ENCODE peak calls at places on chromosomes 1 and 21, in four cellular contexts. One of them, this sample, is unnamed.
A peak's percentile ranks its signal among the peaks of the same experiment; 100 is the strongest.

GRCh38 chr21:39315603-39316002 is 2.2 kb upstream of the BRWD1 start:
- DNase-seq in mesendoderm: no peak
- DNase-seq in H1: no peak
- DNase-seq in IMR-90: no peak
- DNase-seq in this sample: no peak

GRCh38 chr1:28249013-28249870 is 10.1 kb upstream of the SESN2 start:
- DNase-seq in mesendoderm: peak; percentile 86
- DNase-seq in H1: no peak
- DNase-seq in IMR-90: peak; percentile 70
- DNase-seq in this sample: no peak

GRCh38 chr1:43540653-43541071 is 10.0 kb downstream of the PTPRF start:
- DNase-seq in H1: no peak
- DNase-seq in mesendoderm: no peak
- DNase-seq in IMR-90: no peak
- DNase-seq in this sample: no peak

GRCh38 chr1:17440074-17440826 is 773 bp upstream of the RCC2 start:
- DNase-seq in mesendoderm: no peak
- DNase-seq in IMR-90: no peak
- DNase-seq in H1: no peak
- DNase-seq in this sample: no peak

GRCh38 chr1:248873993-248874671 is 15.2 kb upstream of the ZNF692 start:
- DNase-seq in mesendoderm: peak; percentile 92
- DNase-seq in H1: peak; percentile 91
- DNase-seq in IMR-90: no peak
- DNase-seq in this sample: peak; percentile 87

GRCh38 chr21:35475006-35475405 is 425.9 kb upstream of the RUNX1 start:
- DNase-seq in H1: no peak
- DNase-seq in IMR-90: peak; percentile 51
- DNase-seq in mesendoderm: no peak
- DNase-seq in this sample: no peak

GRCh38 chr1:228375578-228376261 is 30.9 kb downstream of the TRIM11 start:
- DNase-seq in IMR-90: no peak
- DNase-seq in H1: no peak
- DNase-seq in mesendoderm: no peak
- DNase-seq in this sample: no peak

GRCh38 chr1:218459878-218460277 is 114.7 kb downstream of the TGFB2 start:
- DNase-seq in H1: peak; percentile 45
- DNase-seq in IMR-90: peak; percentile 84
- DNase-seq in mesendoderm: peak; percentile 96
- DNase-seq in this sample: peak; percentile 56

GRCh38 chr1:226135059-226135651 is 51.4 kb downstream of the ACBD3 start:
- DNase-seq in mesendoderm: no peak
- DNase-seq in H1: peak; percentile 52
- DNase-seq in IMR-90: no peak
- DNase-seq in this sample: no peak

GRCh38 chr1:106921186-106921585 is 135.3 kb upstream of the PRMT6 start:
- DNase-seq in mesendoderm: no peak
- DNase-seq in H1: no peak
- DNase-seq in IMR-90: peak; percentile 38
- DNase-seq in this sample: no peak

GRCh38 chr1:109371271-109371739 is 26.4 kb downstream of the SORT1 start:
- DNase-seq in H1: no peak
- DNase-seq in mesendoderm: no peak
- DNase-seq in IMR-90: peak; percentile 65
- DNase-seq in this sample: no peak

GRCh38 chr1:171984262-171984661 is 143.0 kb downstream of the DNM3 start:
- DNase-seq in mesendoderm: no peak
- DNase-seq in H1: no peak
- DNase-seq in IMR-90: no peak
- DNase-seq in this sample: no peak

GRCh38 chr1:229058111-229058551 is 212.8 kb upstream of the RAB4A start:
- DNase-seq in IMR-90: no peak
- DNase-seq in mesendoderm: no peak
- DNase-seq in H1: no peak
- DNase-seq in this sample: no peak

GRCh38 chr1:54564312-54565112 is 16.5 kb downstream of the ACOT11 start:
- DNase-seq in IMR-90: no peak
- DNase-seq in mesendoderm: peak; percentile 37
- DNase-seq in H1: no peak
- DNase-seq in this sample: peak; percentile 94

GRCh38 chr1:162823771-162824525 is 33.4 kb downstream of the HSD17B7 start:
- DNase-seq in mesendoderm: peak; percentile 73
- DNase-seq in H1: no peak
- DNase-seq in IMR-90: no peak
- DNase-seq in this sample: no peak

GRCh38 chr1:6134741-6135510 is 45.2 kb downstream of the CHD5 start:
- DNase-seq in IMR-90: no peak
- DNase-seq in H1: no peak
- DNase-seq in mesendoderm: no peak
- DNase-seq in this sample: no peak

GRCh38 chr1:86648255-86648654 is 56.1 kb upstream of the SH3GLB1 start:
- DNase-seq in H1: no peak
- DNase-seq in mesendoderm: peak; percentile 6
- DNase-seq in IMR-90: peak; percentile 80
- DNase-seq in this sample: no peak

GRCh38 chr21:17763286-17764037 is 55.7 kb downstream of the C21orf91 start:
- DNase-seq in mesendoderm: no peak
- DNase-seq in IMR-90: no peak
- DNase-seq in H1: no peak
- DNase-seq in this sample: no peak

GRCh38 chr1:217535601-217536377 is 95.1 kb downstream of the GPATCH2 start:
- DNase-seq in H1: no peak
- DNase-seq in mesendoderm: no peak
- DNase-seq in IMR-90: no peak
- DNase-seq in this sample: no peak

DNA sequence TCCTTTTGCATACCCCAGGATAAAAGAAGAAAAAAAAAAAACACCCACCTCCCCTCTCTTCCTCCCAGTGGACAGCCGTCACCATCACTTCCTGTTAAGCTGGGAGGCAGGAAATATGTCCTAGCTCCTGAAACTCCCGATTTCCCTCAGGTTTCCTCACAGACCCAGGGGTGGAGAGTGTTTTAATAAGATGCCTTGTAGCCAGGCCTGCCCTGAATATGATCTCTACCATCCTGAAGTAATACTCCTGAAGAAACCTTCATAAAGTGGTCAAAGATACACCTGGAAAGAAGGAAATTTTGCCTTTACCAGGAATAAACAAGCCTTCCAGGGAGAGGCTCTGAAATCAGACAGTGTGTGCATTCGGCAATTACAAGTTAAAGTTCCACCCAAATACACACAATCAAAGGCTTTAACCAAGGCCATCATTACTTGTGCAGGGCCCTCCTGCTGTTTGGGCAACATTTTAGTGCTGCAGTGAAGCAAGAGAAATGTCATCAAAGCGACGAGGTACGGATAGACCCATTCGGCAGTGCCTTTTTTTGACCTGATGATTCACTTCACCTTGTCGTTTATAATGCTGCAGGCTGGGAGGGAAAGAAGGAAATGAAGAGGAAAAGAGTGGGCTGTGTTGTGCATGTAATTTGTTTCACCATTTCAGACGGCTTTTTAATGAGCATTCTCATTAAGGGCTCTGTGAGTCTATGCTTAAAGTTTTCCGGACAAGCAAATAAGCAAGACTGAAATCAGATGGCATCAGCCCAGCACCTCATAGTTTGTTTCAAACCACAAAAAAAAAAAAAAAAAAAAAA is 41.0 kb upstream of the RASAL2 start:
- DNase-seq in mesendoderm: no peak
- DNase-seq in H1: no peak
- DNase-seq in IMR-90: peak; percentile 27
- DNase-seq in this sample: peak; percentile 22
- H2BK5ac ChIP-seq in mesendoderm: no peak overlapping the region
- H2BK5ac ChIP-seq in H1: peak overlapping the region; percentile 35
- H2BK5ac ChIP-seq in IMR-90: no peak overlapping the region
- H2BK5ac ChIP-seq in this sample: no peak overlapping the region

DNA sequence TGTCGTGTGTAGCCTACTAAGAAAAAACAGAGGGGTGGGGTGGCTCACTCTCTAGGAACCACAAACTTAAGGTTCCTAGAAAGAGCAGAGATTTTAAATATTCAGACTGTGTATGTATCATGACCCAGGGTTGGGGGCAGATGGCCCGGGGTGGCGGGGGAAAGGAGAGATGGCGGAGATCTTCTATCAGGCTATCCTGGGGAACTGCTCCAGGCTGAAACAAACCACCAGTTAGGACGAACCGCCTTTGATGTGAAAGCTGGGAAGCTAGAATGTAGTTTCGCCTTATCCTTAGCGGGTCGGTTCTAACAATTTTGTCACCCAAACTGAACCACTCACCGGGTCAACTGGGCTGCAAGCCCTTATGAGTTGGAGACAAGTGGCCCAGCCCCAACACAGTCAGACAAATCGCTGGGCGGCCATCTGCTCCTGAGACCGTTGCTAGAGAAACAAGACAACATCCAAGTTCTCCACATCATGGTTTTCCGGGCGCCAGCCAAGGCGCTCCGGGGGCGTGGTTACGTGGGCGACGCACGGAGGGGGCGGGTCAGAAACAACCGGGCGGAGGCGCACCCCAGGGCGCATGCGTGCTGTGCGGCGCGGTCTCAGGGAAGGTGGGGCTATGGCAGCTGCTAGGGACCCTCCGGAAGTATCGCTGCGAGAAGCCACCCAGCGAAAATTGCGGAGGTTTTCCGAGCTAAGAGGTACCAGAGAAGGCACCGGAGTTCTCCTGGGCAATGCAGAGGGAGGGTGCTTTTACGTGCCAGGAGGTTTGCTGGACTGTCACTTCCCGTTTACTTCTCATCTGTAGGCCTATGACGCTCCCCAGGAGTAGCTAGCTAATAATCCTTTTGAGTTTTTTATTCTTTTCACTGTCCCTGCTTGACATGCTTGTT is at the start of the genes FPGT and LRRIQ3:
- DNase-seq in IMR-90: peak; percentile 94
- DNase-seq in mesendoderm: peak; percentile 95
- DNase-seq in H1: peak; percentile 98
- DNase-seq in this sample: peak; percentile 95
- H3K23ac ChIP-seq in IMR-90: peak within 1 kb of the TSS; percentile 99
- H3K23ac ChIP-seq in mesendoderm: no peak within 1 kb of the TSS
- H3K23ac ChIP-seq in H1: no peak within 1 kb of the TSS
- H3K23ac ChIP-seq in this sample: no peak within 1 kb of the TSS

GRCh38 chr1:165650981-165651625 is 20.1 kb downstream of the MGST3 start:
- DNase-seq in IMR-90: peak; percentile 55
- DNase-seq in H1: no peak
- DNase-seq in mesendoderm: no peak
- DNase-seq in this sample: no peak
- H3K56ac ChIP-seq in IMR-90: no peak overlapping the region
- H3K56ac ChIP-seq in H1: no peak overlapping the region
- H3K56ac ChIP-seq in mesendoderm: no peak overlapping the region
- H3K56ac ChIP-seq in this sample: no peak overlapping the region

DNA sequence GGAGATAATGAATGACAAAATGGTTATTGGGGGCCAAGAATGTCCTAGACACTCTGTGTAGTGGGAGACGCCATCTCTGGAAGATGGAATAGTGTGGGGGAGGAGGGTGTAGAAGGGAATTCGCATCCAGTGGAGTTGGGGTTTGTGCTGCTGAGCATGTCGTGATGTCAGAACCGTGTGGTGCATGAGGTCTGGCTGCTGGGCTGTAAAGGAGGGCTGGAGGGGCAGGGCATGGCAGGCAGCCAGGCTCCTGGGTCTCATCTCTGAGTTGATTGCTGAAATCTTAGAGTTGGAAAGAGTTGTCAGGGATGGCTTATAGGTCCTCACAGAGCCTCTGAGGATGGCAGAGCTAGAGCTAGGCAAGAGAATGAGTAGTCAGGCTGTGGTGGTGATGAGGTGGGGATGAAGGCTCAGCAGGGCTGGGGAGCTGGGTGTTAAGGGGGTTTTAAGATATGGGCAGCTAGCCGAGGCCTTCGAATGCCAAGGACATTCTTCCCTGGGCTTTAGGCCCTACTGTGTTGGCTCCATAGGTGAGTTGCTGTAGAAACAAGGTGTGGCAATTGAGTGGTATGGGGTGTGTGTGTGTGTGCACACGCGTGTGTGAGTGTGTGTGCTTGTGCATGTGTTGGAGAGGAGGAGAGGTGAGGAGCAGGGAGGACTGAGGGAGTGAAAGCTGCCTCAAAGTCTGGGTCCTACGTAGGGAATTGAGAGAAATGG is 1.9 kb downstream of the PPFIA4 start:
- DNase-seq in H1: no peak
- DNase-seq in IMR-90: no peak
- DNase-seq in mesendoderm: no peak
- DNase-seq in this sample: no peak
- H2BK5ac ChIP-seq in H1: no peak overlapping the region
- H2BK5ac ChIP-seq in IMR-90: no peak overlapping the region
- H2BK5ac ChIP-seq in mesendoderm: no peak overlapping the region
- H2BK5ac ChIP-seq in this sample: no peak overlapping the region

This sample was measured in H9.